ENCODE peak calls at places on chromosomes 1 and 21, in six cellular contexts. F is K562, C is GM12891, K is H1, H is HepG2, T is GM12878. S is an unnamed sample.

GRCh38 chr1:20212685-20213331 is 26.5 kb upstream of the PLA2G2C start:
- DNase-seq in F (peak), C (peak), K (peak), H (peak), T (no peak), S (peak)

GRCh38 chr1:177567393-177567792 is 396.6 kb downstream of the BRINP2 start:
- DNase-seq in F (no peak), C (no peak), K (no peak), H (peak), T (no peak), S (no peak)

GRCh38 chr1:220808501-220809186 is 21.9 kb downstream of the MTARC1 start:
- DNase-seq in F (no peak), C (no peak), K (no peak), H (no peak), T (no peak), S (no peak)

GRCh38 chr1:158124999-158125398 is 55.7 kb upstream of the CD1D start:
- DNase-seq in F (peak), C (peak), K (peak), H (peak), T (peak), S (peak)

GRCh38 chr1:36392836-36393235 is 4.9 kb downstream of the LSM10 start:
- DNase-seq in F (no peak), C (no peak), K (no peak), H (no peak), T (no peak), S (no peak)

GRCh38 chr1:155322571-155322952 is 1.9 kb downstream of the RUSC1 start:
- DNase-seq in F (no peak), C (peak), K (no peak), H (no peak), T (no peak), S (no peak)

GRCh38 chr1:22567994-22568393 is 4.7 kb downstream of the EPHA8 start:
- DNase-seq in F (no peak), C (no peak), K (no peak), H (no peak), T (no peak), S (no peak)

GRCh38 chr21:26461500-26461899 is 111.6 kb downstream of the CYYR1 start:
- DNase-seq in F (no peak), C (no peak), K (no peak), H (no peak), T (no peak), S (no peak)

GRCh38 chr21:37702241-37702640 is 214.0 kb downstream of the KCNJ6 start:
- DNase-seq in F (no peak), C (no peak), K (no peak), H (no peak), T (no peak), S (no peak)

GRCh38 chr1:225823811-225824261 is 13.9 kb downstream of the EPHX1 start:
- DNase-seq in F (peak), C (no peak), K (no peak), H (no peak), T (no peak), S (no peak)

GRCh38 chr1:28883242-28883616 is 31.1 kb upstream of the EPB41 start:
- DNase-seq in F (no peak), C (no peak), K (no peak), H (no peak), T (no peak), S (no peak)

GRCh38 chr1:94237291-94238226 is at the start of gene ARHGAP29:
- DNase-seq in F (peak), C (peak), K (no peak), H (peak), T (no peak), S (peak)

GRCh38 chr1:224213438-224214119 is 30.5 kb downstream of the DEGS1 start:
- DNase-seq in F (peak), C (no peak), K (peak), H (no peak), T (no peak), S (no peak)

GRCh38 chr21:45578811-45579381 is 36.7 kb upstream of the SLC19A1 start:
- DNase-seq in F (no peak), C (no peak), K (no peak), H (no peak), T (no peak), S (no peak)

GRCh38 chr1:171267391-171267790 is 19.1 kb downstream of the FMO1 start:
- DNase-seq in F (no peak), C (no peak), K (no peak), H (no peak), T (no peak), S (no peak)

GRCh38 chr1:157739229-157739901 is 37.6 kb downstream of the FCRL2 start:
- DNase-seq in F (no peak), C (no peak), K (no peak), H (no peak), T (no peak), S (no peak)

GRCh38 chr1:154183045-154183968 is 8.6 kb downstream of the TPM3 start:
- DNase-seq in F (peak), C (peak), K (peak), H (peak), T (peak), S (peak)

GRCh38 chr1:31460027-31460426 is 47.0 kb downstream of the SERINC2 start:
- DNase-seq in F (peak), C (no peak), K (no peak), H (peak), T (no peak), S (no peak)
- TF ChIP-seq POLR2A in F (no peak), C (no peak), K (no peak), H (no peak), T (no peak), S (no peak)

GRCh38 chr1:160125761-160126160 is 10.2 kb downstream of the ATP1A2 start:
- DNase-seq in F (no peak), C (no peak), K (no peak), H (no peak), T (no peak), S (no peak)
- TF ChIP-seq TAF1 in F (no peak), C (no peak), K (no peak), H (no peak), T (no peak), S (no peak)

GRCh38 chr1:173916667-173917066 is 460 bp downstream of the SERPINC1 start:
- DNase-seq in F (no peak), C (no peak), K (no peak), H (no peak), T (no peak), S (no peak)

GRCh38 chr1:173915596-173915995 is 1.5 kb downstream of the SERPINC1 start:
- DNase-seq in F (no peak), C (no peak), K (no peak), H (no peak), T (no peak), S (no peak)

GRCh38 chr1:173914366-173914871 is 2.7 kb downstream of the SERPINC1 start:
- DNase-seq in F (peak), C (peak), K (peak), H (peak), T (no peak), S (peak)

GRCh38 chr1:173917635-173918493 is 737 bp upstream of the SERPINC1 start:
- DNase-seq in F (no peak), C (no peak), K (no peak), H (no peak), T (no peak), S (no peak)

GRCh38 chr1:173917149-173917548 is at the start of gene SERPINC1:
- DNase-seq in F (no peak), C (no peak), K (no peak), H (peak), T (no peak), S (no peak)
- TF ChIP-seq POLR2A in F (no peak), C (no peak), K (no peak), H (peak), T (no peak), S (no peak)

DNA sequence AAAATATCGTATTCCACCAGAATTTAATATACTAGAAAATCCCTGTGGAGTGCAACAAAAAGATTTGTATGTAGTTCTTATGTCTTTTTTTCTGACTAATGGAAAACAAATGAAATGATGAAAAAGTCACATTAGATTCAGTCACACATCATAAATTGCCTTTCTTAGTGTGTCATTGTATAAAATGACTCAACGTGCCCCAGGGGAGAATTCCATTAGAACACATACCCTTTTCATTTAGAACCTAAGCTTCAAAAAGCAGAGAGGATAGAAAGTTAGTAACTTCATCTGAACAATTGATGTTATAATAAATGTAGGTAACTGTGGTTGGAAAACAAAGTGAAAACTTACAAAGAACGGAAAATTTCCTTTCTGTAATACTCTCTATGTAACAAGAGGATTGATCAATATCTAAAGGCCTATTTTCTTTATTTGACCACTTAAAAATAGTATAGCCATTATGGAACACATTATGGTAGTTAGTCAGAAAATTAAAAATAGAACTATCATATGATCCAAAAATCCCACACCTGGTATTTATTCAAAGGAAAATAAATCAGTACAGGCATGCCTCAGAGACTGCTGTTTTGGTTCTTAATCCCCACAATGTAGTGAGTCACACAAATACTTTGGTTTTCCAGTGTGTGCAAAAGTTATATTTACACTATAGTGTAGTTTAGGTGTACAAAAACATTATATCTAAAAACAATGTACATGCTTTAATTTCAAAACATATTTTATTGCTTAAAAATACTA is 1016.1 kb downstream of the KCNT2 start:
- DNase-seq in F (no peak), C (no peak), K (no peak), H (no peak), T (no peak), S (no peak)
- TF ChIP-seq TAF1 in F (no peak), C (no peak), K (no peak), H (no peak), T (no peak), S (no peak)

GRCh38 chr1:24189528-24189927 is 2.4 kb upstream of the IFNLR1 start:
- DNase-seq in F (no peak), C (no peak), K (no peak), H (no peak), T (peak), S (peak)

GRCh38 chr1:24186031-24186710 is 918 bp downstream of the IFNLR1 start:
- DNase-seq in F (no peak), C (no peak), K (no peak), H (no peak), T (no peak), S (no peak)

GRCh38 chr1:24186711-24186992 is 437 bp downstream of the IFNLR1 start:
- DNase-seq in F (no peak), C (no peak), K (no peak), H (no peak), T (no peak), S (no peak)

GRCh38 chr1:24185056-24185455 is 2.0 kb downstream of the IFNLR1 start:
- DNase-seq in F (no peak), C (no peak), K (no peak), H (no peak), T (no peak), S (no peak)

DNA sequence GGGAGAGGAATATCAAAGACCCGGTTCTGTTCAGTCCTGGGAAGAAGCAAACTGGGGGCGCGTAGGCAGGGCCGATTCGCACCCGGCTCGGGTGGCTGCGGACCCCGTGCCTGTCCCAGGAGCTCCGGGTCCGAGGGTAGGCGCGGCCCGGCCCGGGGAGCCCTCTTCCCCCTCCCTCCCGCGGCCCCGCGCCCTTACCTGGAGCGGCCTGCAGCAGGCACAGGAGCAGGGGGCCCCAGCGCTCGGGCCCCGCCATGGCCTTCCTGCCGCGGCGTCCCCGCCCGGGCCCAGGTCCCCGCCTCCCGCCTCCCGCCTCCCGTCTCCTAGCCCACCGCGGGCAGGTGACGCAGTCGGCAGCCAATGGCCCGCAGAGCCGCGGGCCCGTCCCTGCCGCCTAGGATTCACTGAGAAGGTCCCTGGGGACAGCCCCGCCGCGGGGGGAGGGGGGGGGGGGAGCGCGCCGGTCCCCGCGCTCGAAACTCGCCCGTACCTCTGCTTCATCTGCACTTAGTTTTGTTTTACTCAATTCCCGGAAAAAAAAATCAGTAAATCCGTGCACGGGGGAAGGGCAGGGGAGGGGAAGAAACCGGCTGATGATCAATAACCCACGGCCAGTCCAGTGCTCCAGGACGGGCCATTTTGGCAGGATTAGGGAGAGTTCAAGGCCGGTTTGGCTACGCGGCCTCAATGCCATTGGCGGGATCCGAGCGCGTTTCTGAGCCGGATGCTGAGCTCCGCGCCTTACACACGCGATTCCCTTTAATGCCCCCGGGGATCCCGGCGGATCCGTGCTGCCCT is at the start of gene IFNLR1:
- DNase-seq in F (peak), C (peak), K (peak), H (peak), T (no peak), S (peak)
- TF ChIP-seq POLR2A in F (no peak), C (no peak), K (no peak), H (peak), T (peak), S (peak)

GRCh38 chr1:5707566-5708178 is 284.6 kb downstream of the NPHP4 start:
- DNase-seq in F (no peak), C (no peak), K (no peak), H (no peak), T (no peak), S (no peak)

GRCh38 chr1:5704785-5705514 is 287.3 kb downstream of the NPHP4 start:
- DNase-seq in F (no peak), C (no peak), K (no peak), H (no peak), T (no peak), S (no peak)

GRCh38 chr1:5705751-5706150 is 286.5 kb downstream of the NPHP4 start:
- DNase-seq in F (no peak), C (no peak), K (no peak), H (no peak), T (no peak), S (no peak)

GRCh38 chr1:5708266-5708978 is 283.8 kb downstream of the NPHP4 start:
- DNase-seq in F (no peak), C (no peak), K (no peak), H (no peak), T (no peak), S (no peak)

DNA sequence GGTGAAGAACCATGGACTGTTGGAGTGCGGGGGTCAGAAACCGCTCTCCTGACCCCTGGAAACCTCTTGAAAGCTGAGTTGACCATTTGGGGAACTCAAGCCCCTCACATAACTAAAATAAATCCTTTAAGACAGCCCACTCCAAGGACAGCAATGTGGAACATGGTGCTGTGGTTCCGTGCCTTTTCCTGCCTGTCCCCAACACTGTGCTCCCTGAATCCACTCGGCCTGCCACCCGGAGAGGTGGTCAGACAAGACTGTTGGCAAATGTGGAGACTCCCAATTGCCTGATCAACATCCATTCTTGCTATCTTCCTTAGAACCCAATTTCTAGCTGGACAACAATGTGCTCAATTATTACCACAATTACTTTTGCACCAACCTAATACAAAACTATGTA is 286.0 kb downstream of the NPHP4 start:
- DNase-seq in F (no peak), C (no peak), K (no peak), H (no peak), T (no peak), S (no peak)
- TF ChIP-seq TAF1 in F (no peak), C (no peak), K (no peak), H (no peak), T (no peak), S (no peak)